ENCODE peak calls at places on chromosome 14, in seven cellular contexts. F is neural progenitor cell, H is ELR, S is PC-3, L is non-pigmented ciliary epithelial cell, D is IMR-90, T is iPS DF 19.7. Z is an unnamed sample.

GRCh38 chr14:93185333-93185688 is 194 bp downstream of the LYSET start:
- DNase-seq in S (peak; percentile 10), L (no peak), T (no peak), D (no peak), F (no peak), H (no peak), Z (no peak)

GRCh38 chr14:33986804-33987203 is 35.9 kb upstream of the EGLN3 start:
- DNase-seq in H (peak; percentile 59), F (no peak), S (peak; percentile 75), D (peak; percentile 84), T (peak; percentile 75), L (peak; percentile 89), Z (no peak)

GRCh38 chr14:50257728-50258127 is 26.4 kb upstream of the SOS2 start:
- DNase-seq in D (no peak), T (no peak), L (no peak), S (no peak), F (no peak), H (no peak), Z (no peak)

GRCh38 chr14:24392327-24393098 is 6.3 kb upstream of the NYNRIN start:
- DNase-seq in H (peak; percentile 51), F (no peak), L (peak; percentile 41), S (peak; percentile 85), T (no peak), D (peak; percentile 67), Z (no peak)

GRCh38 chr14:101196795-101197590 is 293.5 kb upstream of the RTL1 start:
- DNase-seq in L (no peak), H (no peak), F (peak; percentile 43), D (no peak), S (no peak), T (peak; percentile 12), Z (no peak)

GRCh38 chr14:64190974-64191502 is 103.1 kb downstream of the ESR2 start:
- DNase-seq in H (peak; percentile 63), L (no peak), S (no peak), F (no peak), D (peak; percentile 42), T (no peak), Z (peak; percentile 57)

GRCh38 chr14:67814826-67815225 is 1.6 kb downstream of the ZFYVE26 start:
- DNase-seq in D (no peak), T (no peak), H (no peak), L (no peak), S (no peak), F (peak; percentile 14), Z (no peak)

GRCh38 chr14:87540339-87540738 is 452.6 kb downstream of the GALC start:
- DNase-seq in L (no peak), F (no peak), D (no peak), H (no peak), T (no peak), S (no peak), Z (no peak)

GRCh38 chr14:20262642-20263128 is 23.6 kb downstream of the OR11H4 start:
- DNase-seq in L (peak; percentile 10), S (peak; percentile 93), D (peak; percentile 46), T (peak; percentile 15), H (peak; percentile 92), F (no peak), Z (peak; percentile 30)

GRCh38 chr14:98594156-98594555 is 677.8 kb downstream of the BCL11B start:
- DNase-seq in L (no peak), T (no peak), F (no peak), S (no peak), H (no peak), D (no peak), Z (no peak)

GRCh38 chr14:92603309-92604257 is 90.0 kb downstream of the RIN3 start:
- DNase-seq in L (peak; percentile 54), H (no peak), F (peak; percentile 52), T (no peak), D (peak; percentile 83), S (peak; percentile 68), Z (no peak)